ENCODE peak calls at places on chromosomes 5 and 9, in six cellular contexts. One of them, this sample, is unnamed.

GRCh38 chr5:143986567-143987242 is 174.7 kb downstream of the HMHB1 start:
- DNase-seq in AG10803: peak; percentile 90
- DNase-seq in mucosa of descending colon: no peak
- DNase-seq in fibroblast of mammary gland: peak; percentile 77
- DNase-seq in progenitor cell of endocrine pancreas: no peak
- DNase-seq in GM06990: no peak
- DNase-seq in this sample: no peak

GRCh38 chr9:98132806-98133631 is 14.0 kb upstream of the TRIM14 start:
- DNase-seq in AG10803: no peak
- DNase-seq in mucosa of descending colon: no peak
- DNase-seq in fibroblast of mammary gland: no peak
- DNase-seq in progenitor cell of endocrine pancreas: no peak
- DNase-seq in GM06990: no peak
- DNase-seq in this sample: peak; percentile 50

GRCh38 chr9:123357748-123358059 is 1.7 kb downstream of the CRB2 start:
- DNase-seq in AG10803: no peak
- DNase-seq in mucosa of descending colon: no peak
- DNase-seq in fibroblast of mammary gland: no peak
- DNase-seq in progenitor cell of endocrine pancreas: no peak
- DNase-seq in GM06990: no peak
- DNase-seq in this sample: no peak

GRCh38 chr5:59134770-59135169 is 551.9 kb downstream of the RAB3C start:
- DNase-seq in AG10803: no peak
- DNase-seq in mucosa of descending colon: no peak
- DNase-seq in fibroblast of mammary gland: no peak
- DNase-seq in progenitor cell of endocrine pancreas: no peak
- DNase-seq in GM06990: no peak
- DNase-seq in this sample: no peak

GRCh38 chr5:114360362-114360761 is 1.5 kb upstream of the KCNN2 start:
- DNase-seq in AG10803: no peak
- DNase-seq in mucosa of descending colon: no peak
- DNase-seq in fibroblast of mammary gland: no peak
- DNase-seq in progenitor cell of endocrine pancreas: no peak
- DNase-seq in GM06990: no peak
- DNase-seq in this sample: no peak

GRCh38 chr9:28064241-28064640 is 491.0 kb upstream of the C9orf72 start:
- DNase-seq in AG10803: no peak
- DNase-seq in mucosa of descending colon: no peak
- DNase-seq in fibroblast of mammary gland: no peak
- DNase-seq in progenitor cell of endocrine pancreas: no peak
- DNase-seq in GM06990: no peak
- DNase-seq in this sample: no peak

GRCh38 chr9:134794726-134795370 is 85.8 kb upstream of the FCN2 start:
- DNase-seq in AG10803: no peak
- DNase-seq in mucosa of descending colon: no peak
- DNase-seq in fibroblast of mammary gland: no peak
- DNase-seq in progenitor cell of endocrine pancreas: no peak
- DNase-seq in GM06990: no peak
- DNase-seq in this sample: no peak

GRCh38 chr5:54904425-54904824 is 81.0 kb downstream of the ESM1 start:
- DNase-seq in AG10803: peak; percentile 74
- DNase-seq in mucosa of descending colon: no peak
- DNase-seq in fibroblast of mammary gland: peak; percentile 68
- DNase-seq in progenitor cell of endocrine pancreas: no peak
- DNase-seq in GM06990: no peak
- DNase-seq in this sample: no peak

GRCh38 chr5:7886849-7887460 is 18.0 kb downstream of the MTRR start:
- DNase-seq in AG10803: peak; percentile 66
- DNase-seq in mucosa of descending colon: no peak
- DNase-seq in fibroblast of mammary gland: peak; percentile 61
- DNase-seq in progenitor cell of endocrine pancreas: no peak
- DNase-seq in GM06990: no peak
- DNase-seq in this sample: peak; percentile 39

GRCh38 chr5:176355400-176356178 is 6.0 kb downstream of the KIAA1191 start:
- DNase-seq in AG10803: no peak
- DNase-seq in mucosa of descending colon: no peak
- DNase-seq in fibroblast of mammary gland: no peak
- DNase-seq in progenitor cell of endocrine pancreas: no peak
- DNase-seq in GM06990: no peak
- DNase-seq in this sample: no peak

GRCh38 chr9:73344060-73344459 is 192.4 kb downstream of the ANXA1 start:
- DNase-seq in AG10803: no peak
- DNase-seq in mucosa of descending colon: no peak
- DNase-seq in fibroblast of mammary gland: no peak
- DNase-seq in progenitor cell of endocrine pancreas: no peak
- DNase-seq in GM06990: no peak
- DNase-seq in this sample: no peak

GRCh38 chr9:111484564-111484878 is 338 bp upstream of the ECPAS start:
- DNase-seq in AG10803: no peak
- DNase-seq in mucosa of descending colon: no peak
- DNase-seq in fibroblast of mammary gland: peak; percentile 43
- DNase-seq in progenitor cell of endocrine pancreas: no peak
- DNase-seq in GM06990: no peak
- DNase-seq in this sample: no peak

GRCh38 chr5:26237489-26237888 is 800.9 kb downstream of the CDH9 start:
- DNase-seq in AG10803: no peak
- DNase-seq in mucosa of descending colon: no peak
- DNase-seq in fibroblast of mammary gland: no peak
- DNase-seq in progenitor cell of endocrine pancreas: no peak
- DNase-seq in GM06990: no peak
- DNase-seq in this sample: no peak

DNA sequence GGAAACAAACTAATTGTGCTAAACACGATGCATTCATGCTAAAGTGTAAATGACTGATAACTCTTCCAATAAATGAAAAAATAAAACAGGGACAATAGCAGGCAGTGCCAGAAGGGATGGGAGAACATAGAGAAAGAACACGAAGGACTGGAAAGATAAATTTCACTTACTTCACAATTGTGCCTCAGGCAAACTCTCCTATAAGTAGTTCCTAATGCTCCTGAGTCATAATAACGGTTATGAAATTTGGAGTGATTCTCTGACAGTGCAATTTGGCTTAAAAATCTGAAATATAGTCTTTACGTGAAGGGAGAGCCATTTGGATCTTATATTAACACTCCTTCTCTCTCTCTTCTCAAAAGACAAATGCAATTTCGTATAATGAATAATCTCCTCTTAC is 2218.5 kb downstream of the MAT2B start:
- DNase-seq in AG10803: no peak
- DNase-seq in mucosa of descending colon: no peak
- DNase-seq in fibroblast of mammary gland: no peak
- DNase-seq in progenitor cell of endocrine pancreas: no peak
- DNase-seq in GM06990: no peak
- DNase-seq in this sample: no peak
- TF ChIP-seq CTCF in AG10803: no peak
- TF ChIP-seq CTCF in mucosa of descending colon: no peak
- TF ChIP-seq CTCF in fibroblast of mammary gland: no peak
- TF ChIP-seq CTCF in progenitor cell of endocrine pancreas: no peak
- TF ChIP-seq CTCF in GM06990: no peak
- TF ChIP-seq CTCF in this sample: no peak

GRCh38 chr9:133463864-133464615 is 4.3 kb downstream of the CACFD1 start:
- DNase-seq in AG10803: no peak
- DNase-seq in mucosa of descending colon: no peak
- DNase-seq in fibroblast of mammary gland: no peak
- DNase-seq in progenitor cell of endocrine pancreas: no peak
- DNase-seq in GM06990: no peak
- DNase-seq in this sample: no peak

GRCh38 chr9:133460405-133461175 is 812 bp downstream of the CACFD1 start:
- DNase-seq in AG10803: peak; percentile 7
- DNase-seq in mucosa of descending colon: peak; percentile 90
- DNase-seq in fibroblast of mammary gland: no peak
- DNase-seq in progenitor cell of endocrine pancreas: peak; percentile 45
- DNase-seq in GM06990: no peak
- DNase-seq in this sample: peak; percentile 76

GRCh38 chr9:133463234-133463863 is 3.6 kb downstream of the CACFD1 start:
- DNase-seq in AG10803: no peak
- DNase-seq in mucosa of descending colon: no peak
- DNase-seq in fibroblast of mammary gland: no peak
- DNase-seq in progenitor cell of endocrine pancreas: no peak
- DNase-seq in GM06990: no peak
- DNase-seq in this sample: no peak

GRCh38 chr9:133459476-133460404 is at the start of gene CACFD1:
- DNase-seq in AG10803: peak; percentile 83
- DNase-seq in mucosa of descending colon: peak; percentile 99
- DNase-seq in fibroblast of mammary gland: peak; percentile 76
- DNase-seq in progenitor cell of endocrine pancreas: peak; percentile 95
- DNase-seq in GM06990: peak; percentile 95
- DNase-seq in this sample: peak; percentile 99

GRCh38 chr9:133461975-133462374 is 2.2 kb downstream of the CACFD1 start:
- DNase-seq in AG10803: no peak
- DNase-seq in mucosa of descending colon: no peak
- DNase-seq in fibroblast of mammary gland: no peak
- DNase-seq in progenitor cell of endocrine pancreas: no peak
- DNase-seq in GM06990: no peak
- DNase-seq in this sample: no peak
- TF ChIP-seq CTCF in AG10803: no peak
- TF ChIP-seq CTCF in mucosa of descending colon: no peak
- TF ChIP-seq CTCF in fibroblast of mammary gland: no peak
- TF ChIP-seq CTCF in progenitor cell of endocrine pancreas: no peak
- TF ChIP-seq CTCF in GM06990: no peak
- TF ChIP-seq CTCF in this sample: no peak

DNA sequence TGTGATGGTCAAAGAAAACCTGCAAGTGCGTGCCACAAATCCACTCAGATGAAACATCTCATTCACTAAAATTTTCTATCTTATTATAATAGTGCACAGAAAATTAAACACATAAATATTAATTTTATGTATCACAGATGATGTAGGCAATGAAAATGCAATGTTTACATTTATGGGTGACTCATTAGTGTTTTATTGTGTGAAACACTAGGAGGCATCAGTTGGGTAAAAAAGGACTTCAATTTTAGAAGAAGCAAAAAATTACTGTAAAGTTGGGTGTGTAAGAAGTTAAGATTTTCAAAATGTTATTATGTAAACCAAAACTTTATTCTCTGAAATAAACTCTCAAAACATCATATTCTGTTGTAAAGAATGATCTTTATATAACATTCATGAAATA is 4.0 kb downstream of the MEF2C start:
- DNase-seq in AG10803: peak; percentile 20
- DNase-seq in mucosa of descending colon: no peak
- DNase-seq in fibroblast of mammary gland: peak; percentile 38
- DNase-seq in progenitor cell of endocrine pancreas: no peak
- DNase-seq in GM06990: no peak
- DNase-seq in this sample: no peak
- TF ChIP-seq CTCF in AG10803: peak; percentile 30
- TF ChIP-seq CTCF in mucosa of descending colon: no peak
- TF ChIP-seq CTCF in fibroblast of mammary gland: peak; percentile 22
- TF ChIP-seq CTCF in progenitor cell of endocrine pancreas: no peak
- TF ChIP-seq CTCF in GM06990: peak; percentile 19
- TF ChIP-seq CTCF in this sample: no peak

DNA sequence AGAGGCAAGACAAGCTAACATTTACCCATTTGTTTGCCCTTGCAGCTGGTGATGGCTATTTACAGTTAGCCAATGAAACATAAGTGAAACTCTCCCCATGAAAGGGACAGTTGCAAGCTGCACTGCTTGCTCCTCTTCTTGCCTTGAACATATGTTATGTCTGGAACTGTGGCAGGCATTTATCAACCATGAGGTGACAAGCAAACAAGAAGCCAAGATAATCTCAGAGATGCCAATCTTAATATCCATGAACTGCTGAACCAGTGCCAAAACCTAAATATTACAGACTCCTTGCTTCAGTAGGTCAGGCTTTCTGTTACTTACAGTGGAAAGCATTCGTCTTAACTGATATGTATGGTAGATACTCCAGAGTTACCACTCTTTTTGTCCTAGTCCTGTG is 133.4 kb downstream of the ACTBL2 start:
- DNase-seq in AG10803: no peak
- DNase-seq in mucosa of descending colon: no peak
- DNase-seq in fibroblast of mammary gland: no peak
- DNase-seq in progenitor cell of endocrine pancreas: no peak
- DNase-seq in GM06990: no peak
- DNase-seq in this sample: no peak
- TF ChIP-seq CTCF in AG10803: no peak
- TF ChIP-seq CTCF in mucosa of descending colon: no peak
- TF ChIP-seq CTCF in fibroblast of mammary gland: no peak
- TF ChIP-seq CTCF in progenitor cell of endocrine pancreas: no peak
- TF ChIP-seq CTCF in GM06990: no peak
- TF ChIP-seq CTCF in this sample: no peak

GRCh38 chr5:1329111-1329579 is 15.8 kb downstream of the CLPTM1L start:
- DNase-seq in AG10803: no peak
- DNase-seq in mucosa of descending colon: no peak
- DNase-seq in fibroblast of mammary gland: no peak
- DNase-seq in progenitor cell of endocrine pancreas: no peak
- DNase-seq in GM06990: no peak
- DNase-seq in this sample: no peak
- TF ChIP-seq CTCF in AG10803: no peak
- TF ChIP-seq CTCF in mucosa of descending colon: no peak
- TF ChIP-seq CTCF in fibroblast of mammary gland: no peak
- TF ChIP-seq CTCF in progenitor cell of endocrine pancreas: no peak
- TF ChIP-seq CTCF in GM06990: no peak
- TF ChIP-seq CTCF in this sample: no peak

DNA sequence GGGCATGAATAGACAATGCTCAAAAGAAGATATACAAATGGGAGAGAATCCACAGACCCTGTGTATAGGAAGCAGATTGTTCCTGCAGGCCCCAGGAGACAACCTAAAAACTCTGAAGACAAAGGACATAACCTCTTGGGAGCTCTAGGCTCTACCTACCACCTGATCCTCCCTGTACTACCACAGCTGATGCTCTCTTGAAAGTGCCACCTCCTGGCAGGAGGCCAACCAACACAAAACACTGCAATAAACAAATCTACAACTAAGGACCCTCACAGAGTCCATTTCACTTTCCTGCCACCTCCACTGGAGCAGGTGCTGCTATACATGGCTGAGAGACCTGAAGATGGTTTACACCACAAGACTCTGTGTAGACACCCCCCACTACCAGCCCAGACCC is 49.0 kb downstream of the STARD4 start:
- DNase-seq in AG10803: no peak
- DNase-seq in mucosa of descending colon: no peak
- DNase-seq in fibroblast of mammary gland: no peak
- DNase-seq in progenitor cell of endocrine pancreas: no peak
- DNase-seq in GM06990: no peak
- DNase-seq in this sample: no peak
- TF ChIP-seq CTCF in AG10803: no peak
- TF ChIP-seq CTCF in mucosa of descending colon: no peak
- TF ChIP-seq CTCF in fibroblast of mammary gland: no peak
- TF ChIP-seq CTCF in progenitor cell of endocrine pancreas: no peak
- TF ChIP-seq CTCF in GM06990: no peak
- TF ChIP-seq CTCF in this sample: no peak

DNA sequence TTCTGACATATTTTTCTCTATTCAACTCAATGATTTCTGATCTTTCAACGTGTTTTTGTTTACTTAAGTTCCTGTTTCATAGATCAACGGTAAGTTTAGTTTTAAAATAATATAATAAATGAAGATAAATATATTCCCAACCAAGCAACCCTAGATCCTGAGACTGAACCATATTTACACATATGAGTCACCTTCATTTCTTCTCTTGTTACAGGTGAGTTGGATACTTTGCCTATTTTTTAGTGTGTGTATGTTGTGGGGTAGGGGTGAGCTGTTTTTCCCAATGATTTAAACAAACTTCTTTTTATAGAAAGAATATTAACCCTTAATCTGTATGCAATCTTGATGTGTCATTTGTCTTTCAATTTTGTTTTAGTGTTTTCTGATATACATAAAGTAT is 186.9 kb downstream of the MCTP1 start:
- DNase-seq in AG10803: no peak
- DNase-seq in mucosa of descending colon: no peak
- DNase-seq in fibroblast of mammary gland: no peak
- DNase-seq in progenitor cell of endocrine pancreas: no peak
- DNase-seq in GM06990: no peak
- DNase-seq in this sample: no peak
- TF ChIP-seq CTCF in AG10803: no peak
- TF ChIP-seq CTCF in mucosa of descending colon: no peak
- TF ChIP-seq CTCF in fibroblast of mammary gland: no peak
- TF ChIP-seq CTCF in progenitor cell of endocrine pancreas: no peak
- TF ChIP-seq CTCF in GM06990: no peak
- TF ChIP-seq CTCF in this sample: no peak

This sample was measured in GM13976.